ENCODE peak calls at places on chromosomes 13 and 19, in six cellular contexts. X is Calu3, E is progenitor cell of endocrine pancreas, M is GM10248, D is AG04450, T is mammary epithelial cell. H is an unnamed sample.

GRCh38 chr19:43408043-43408442 is 6.6 kb upstream of the TEX101 start:
- DNase-seq in D (no peak), T (no peak), X (no peak), E (no peak), M (peak), H (no peak)

GRCh38 chr19:20238025-20238623 is 71.1 kb downstream of the ZNF486 start:
- DNase-seq in D (peak), X (peak), T (peak), M (peak), E (peak), H (peak)

GRCh38 chr13:75333103-75333502 is 148.9 kb downstream of the TBC1D4 start:
- DNase-seq in D (no peak), X (no peak), T (no peak), M (no peak), E (no peak), H (no peak)

GRCh38 chr13:37476874-37477273 is 121.7 kb downstream of the POSTN start:
- DNase-seq in D (no peak), X (no peak), E (no peak), M (no peak), T (peak), H (no peak)

GRCh38 chr19:50602935-50603334 is 34.7 kb upstream of the LRRC4B start:
- DNase-seq in E (no peak), X (no peak), T (no peak), D (no peak), M (no peak), H (no peak)

GRCh38 chr13:112762690-112763080 is 72.8 kb downstream of the ATP11A start:
- DNase-seq in M (no peak), D (no peak), X (no peak), T (no peak), E (no peak), H (no peak)

GRCh38 chr13:65387743-65388347 is 1842.3 kb downstream of the PCDH9 start:
- DNase-seq in D (no peak), X (no peak), E (no peak), M (no peak), T (no peak), H (no peak)

GRCh38 chr13:104571161-104571889 is 1505.1 kb upstream of the SLC10A2 start:
- DNase-seq in T (peak), D (peak), E (peak), X (peak), M (no peak), H (peak)

GRCh38 chr19:58518261-58519086 is 1.1 kb downstream of the ZBTB45 start:
- DNase-seq in T (no peak), E (no peak), D (no peak), X (peak), M (no peak), H (no peak)

GRCh38 chr13:70432276-70432805 is 324.1 kb upstream of the KLHL1 start:
- DNase-seq in T (no peak), D (no peak), E (no peak), M (no peak), X (no peak), H (no peak)

GRCh38 chr13:99640260-99640659 is 139.0 kb downstream of the TM9SF2 start:
- DNase-seq in M (no peak), E (no peak), T (no peak), D (no peak), X (no peak), H (no peak)

GRCh38 chr19:49851456-49852259 is 699 bp downstream of the PTOV1 start:
- DNase-seq in M (peak), D (no peak), X (peak), T (no peak), E (peak), H (peak)

GRCh38 chr19:39506944-39507714 is 7.8 kb upstream of the SELENOV start:
- DNase-seq in X (peak), T (peak), D (no peak), E (peak), M (peak), H (peak)

GRCh38 chr19:4720037-4720700 is 3.5 kb downstream of the DPP9 start:
- DNase-seq in T (no peak), X (no peak), E (no peak), D (no peak), M (no peak), H (no peak)

GRCh38 chr19:4724252-4724514 is 541 bp upstream of the DPP9 start:
- DNase-seq in T (no peak), M (no peak), X (no peak), E (no peak), D (no peak), H (no peak)

GRCh38 chr19:4722671-4723464 is 774 bp downstream of the DPP9 start:
- DNase-seq in D (no peak), E (no peak), T (peak), M (peak), X (no peak), H (peak)

GRCh38 chr19:4721196-4721595 is 2.4 kb downstream of the DPP9 start:
- DNase-seq in E (no peak), T (no peak), X (no peak), M (no peak), D (no peak), H (no peak)

DNA sequence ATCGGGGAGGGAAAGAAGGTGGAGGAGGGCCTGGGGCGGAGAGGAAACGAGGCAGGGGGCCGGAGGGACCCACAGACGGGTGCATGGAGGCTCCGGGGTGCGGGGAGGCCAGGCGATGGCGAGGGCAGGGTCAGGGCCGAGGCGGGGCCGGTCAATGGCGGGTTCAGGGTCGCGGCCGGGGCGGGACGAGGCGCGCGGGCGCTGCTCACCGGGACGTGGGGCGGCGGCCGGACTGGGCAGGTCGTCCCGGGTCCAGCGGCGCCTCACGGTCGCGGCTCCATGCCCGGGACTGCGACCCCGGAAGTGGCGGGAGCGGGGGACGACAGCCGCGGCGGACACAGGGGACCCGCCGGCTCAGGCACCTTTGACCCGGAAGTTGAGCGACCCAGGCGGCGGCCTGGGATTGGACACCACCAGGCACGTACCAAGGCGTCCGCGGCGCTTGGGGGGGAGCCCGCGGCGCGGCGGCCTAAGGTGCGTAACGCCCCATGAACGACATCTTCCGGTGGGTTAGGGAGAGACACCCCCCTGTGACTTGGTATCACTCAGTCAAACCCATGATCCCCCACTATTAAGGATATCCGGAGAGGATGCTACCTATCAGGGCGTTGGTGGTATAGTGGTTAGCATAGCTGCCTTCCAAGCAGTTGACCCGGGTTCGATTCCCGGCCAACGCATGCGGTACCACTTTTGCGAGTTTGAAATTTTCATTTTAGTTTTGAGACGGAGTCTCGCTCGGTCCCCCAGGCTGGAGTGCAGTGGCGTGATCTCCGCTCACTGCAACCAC is at the start of gene DPP9:
- DNase-seq in M (peak), D (peak), X (peak), T (peak), E (peak), H (peak)
- TF ChIP-seq CTCF in M (peak), D (peak), X (no peak), T (peak), E (peak), H (peak)

GRCh38 chr13:79736356-79736755 is 255.4 kb downstream of the NDFIP2 start:
- DNase-seq in D (no peak), E (no peak), X (no peak), M (no peak), T (peak), H (no peak)
- TF ChIP-seq CTCF in D (no peak), E (no peak), X (no peak), M (no peak), T (no peak), H (no peak)

GRCh38 chr19:2782357-2782935 is 627 bp downstream of the SGTA start:
- DNase-seq in D (no peak), T (peak), M (no peak), X (no peak), E (no peak), H (no peak)
- TF ChIP-seq CTCF in D (no peak), T (no peak), M (no peak), X (no peak), E (no peak), H (no peak)

GRCh38 chr13:91045351-91046034 is 302.0 kb upstream of the MIR17HG start:
- DNase-seq in D (no peak), T (no peak), M (peak), E (no peak), X (no peak), H (no peak)
- TF ChIP-seq CTCF in D (peak), T (peak), M (peak), E (peak), X (no peak), H (peak)

GRCh38 chr19:13038306-13039210 is 43.3 kb downstream of the NFIX start:
- DNase-seq in E (no peak), T (no peak), X (no peak), M (no peak), D (no peak), H (no peak)
- TF ChIP-seq CTCF in E (no peak), T (no peak), X (no peak), M (peak), D (no peak), H (no peak)

DNA sequence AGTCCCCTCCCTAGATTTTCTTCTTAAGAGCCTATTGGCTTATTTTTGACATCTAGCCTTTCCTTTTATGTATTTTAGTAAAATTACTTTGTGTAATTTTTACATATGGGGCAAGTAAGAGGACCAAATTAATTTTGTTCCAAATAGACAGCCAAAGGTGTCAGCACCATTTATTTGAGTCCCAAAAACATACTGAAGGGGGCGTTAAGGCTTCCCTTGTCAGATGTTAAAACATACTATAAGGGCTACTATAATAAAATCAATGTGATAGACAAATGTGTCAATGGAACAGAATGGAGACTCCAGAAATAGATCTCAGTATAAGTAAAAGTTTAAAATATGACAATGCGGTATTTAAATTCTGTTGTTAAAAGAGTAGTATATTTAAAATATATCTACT is 133.6 kb downstream of the MTUS2 start:
- DNase-seq in M (no peak), E (no peak), D (no peak), T (no peak), X (no peak), H (no peak)
- TF ChIP-seq CTCF in M (no peak), E (no peak), D (no peak), T (no peak), X (no peak), H (no peak)

DNA sequence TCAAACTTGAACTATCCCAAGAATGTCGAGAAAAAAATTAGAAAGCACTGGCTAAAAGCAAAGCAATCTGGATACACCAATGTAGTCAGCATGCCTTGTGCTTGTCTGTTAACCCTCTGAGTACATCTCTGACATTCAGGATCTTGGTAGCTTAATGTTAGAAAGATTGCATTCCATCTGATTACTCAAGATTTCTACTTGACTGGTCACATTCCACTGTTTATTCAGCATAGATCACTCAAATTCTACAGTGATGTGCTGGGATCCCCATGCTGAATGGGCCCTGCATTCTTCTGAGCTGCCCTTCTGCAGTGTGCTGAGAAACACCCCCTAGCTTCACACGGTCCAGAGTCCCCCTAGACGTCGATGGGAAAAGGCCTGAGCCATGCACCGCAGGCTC is 295.4 kb upstream of the MAB21L1 start:
- DNase-seq in M (no peak), X (no peak), T (peak), E (no peak), D (peak), H (no peak)
- TF ChIP-seq CTCF in M (no peak), X (no peak), T (no peak), E (no peak), D (no peak), H (no peak)

DNA sequence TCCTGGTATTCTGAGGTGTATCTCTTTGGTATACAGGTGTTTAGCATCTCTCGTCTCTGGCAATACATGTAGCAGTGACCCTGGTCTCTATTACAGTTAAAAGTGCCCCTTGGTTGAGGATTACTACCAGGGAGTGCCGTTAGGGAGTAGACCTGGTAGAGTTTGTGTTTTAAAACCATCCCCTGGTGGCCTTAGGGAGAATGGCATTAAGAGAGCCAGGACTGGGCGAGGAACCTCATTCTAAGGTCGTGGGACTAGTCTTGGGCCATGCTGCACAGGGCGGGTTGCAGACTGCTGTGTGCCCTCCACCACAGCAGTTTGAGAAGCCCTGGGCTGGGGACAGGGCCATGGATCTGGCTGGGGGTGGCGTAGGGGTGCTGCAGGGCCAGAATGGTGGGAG is 35.0 kb downstream of the B3GLCT start:
- DNase-seq in T (no peak), E (no peak), M (no peak), D (no peak), X (no peak), H (no peak)
- TF ChIP-seq CTCF in T (peak), E (peak), M (no peak), D (peak), X (peak), H (peak)

H was measured in nephron progenitor cell.